ENCODE peak calls at places on chromosomes 1 and 21, in seven cellular contexts. One of them, this sample, is unnamed.

GRCh38 chr1:183296782-183297181 is 110.7 kb downstream of the LAMC2 start:
- DNase-seq in WERI-Rb-1: no peak
- DNase-seq in ecto neural progenitor cell: no peak
- DNase-seq in stimulated activated CD4-positive, alpha-beta T cell treated with anti-CD3 and anti-CD28 coated beads, Interleukin-15, amount 100 ng/mL, for 24 hours: no peak
- DNase-seq in bronchial epithelial cell: no peak
- DNase-seq in substantia nigra: no peak
- DNase-seq in progenitor cell of endocrine pancreas: no peak
- DNase-seq in this sample: no peak

GRCh38 chr1:153921080-153921802 is 1.5 kb downstream of the GATAD2B start:
- DNase-seq in WERI-Rb-1: no peak
- DNase-seq in ecto neural progenitor cell: no peak
- DNase-seq in stimulated activated CD4-positive, alpha-beta T cell treated with anti-CD3 and anti-CD28 coated beads, Interleukin-15, amount 100 ng/mL, for 24 hours: no peak
- DNase-seq in bronchial epithelial cell: no peak
- DNase-seq in substantia nigra: no peak
- DNase-seq in progenitor cell of endocrine pancreas: no peak
- DNase-seq in this sample: no peak

GRCh38 chr1:234887026-234887910 is 241.4 kb downstream of the TOMM20 start:
- DNase-seq in WERI-Rb-1: peak
- DNase-seq in ecto neural progenitor cell: no peak
- DNase-seq in stimulated activated CD4-positive, alpha-beta T cell treated with anti-CD3 and anti-CD28 coated beads, Interleukin-15, amount 100 ng/mL, for 24 hours: no peak
- DNase-seq in bronchial epithelial cell: peak
- DNase-seq in substantia nigra: no peak
- DNase-seq in progenitor cell of endocrine pancreas: no peak
- DNase-seq in this sample: no peak

GRCh38 chr21:45975017-45975595 is 6.5 kb upstream of the COL6A1 start:
- DNase-seq in WERI-Rb-1: peak
- DNase-seq in ecto neural progenitor cell: peak
- DNase-seq in stimulated activated CD4-positive, alpha-beta T cell treated with anti-CD3 and anti-CD28 coated beads, Interleukin-15, amount 100 ng/mL, for 24 hours: no peak
- DNase-seq in bronchial epithelial cell: no peak
- DNase-seq in substantia nigra: no peak
- DNase-seq in progenitor cell of endocrine pancreas: no peak
- DNase-seq in this sample: no peak

GRCh38 chr1:25680701-25681100 is 64.1 kb downstream of the MAN1C1 start:
- DNase-seq in WERI-Rb-1: peak
- DNase-seq in ecto neural progenitor cell: no peak
- DNase-seq in stimulated activated CD4-positive, alpha-beta T cell treated with anti-CD3 and anti-CD28 coated beads, Interleukin-15, amount 100 ng/mL, for 24 hours: no peak
- DNase-seq in bronchial epithelial cell: no peak
- DNase-seq in substantia nigra: no peak
- DNase-seq in progenitor cell of endocrine pancreas: no peak
- DNase-seq in this sample: no peak

GRCh38 chr1:84089470-84090261 is 54.4 kb upstream of the PRKACB start:
- DNase-seq in WERI-Rb-1: no peak
- DNase-seq in ecto neural progenitor cell: no peak
- DNase-seq in stimulated activated CD4-positive, alpha-beta T cell treated with anti-CD3 and anti-CD28 coated beads, Interleukin-15, amount 100 ng/mL, for 24 hours: no peak
- DNase-seq in bronchial epithelial cell: peak
- DNase-seq in substantia nigra: no peak
- DNase-seq in progenitor cell of endocrine pancreas: no peak
- DNase-seq in this sample: no peak

GRCh38 chr21:38126677-38127271 is 130.0 kb upstream of the KCNJ15 start:
- DNase-seq in WERI-Rb-1: peak
- DNase-seq in ecto neural progenitor cell: peak
- DNase-seq in stimulated activated CD4-positive, alpha-beta T cell treated with anti-CD3 and anti-CD28 coated beads, Interleukin-15, amount 100 ng/mL, for 24 hours: peak
- DNase-seq in bronchial epithelial cell: peak
- DNase-seq in substantia nigra: peak
- DNase-seq in progenitor cell of endocrine pancreas: peak
- DNase-seq in this sample: no peak

GRCh38 chr21:44405091-44405947 is 50.0 kb upstream of the LRRC3 start:
- DNase-seq in WERI-Rb-1: no peak
- DNase-seq in ecto neural progenitor cell: no peak
- DNase-seq in stimulated activated CD4-positive, alpha-beta T cell treated with anti-CD3 and anti-CD28 coated beads, Interleukin-15, amount 100 ng/mL, for 24 hours: no peak
- DNase-seq in bronchial epithelial cell: no peak
- DNase-seq in substantia nigra: no peak
- DNase-seq in progenitor cell of endocrine pancreas: no peak
- DNase-seq in this sample: no peak

GRCh38 chr1:58108783-58109182 is 437.7 kb downstream of the OMA1 start:
- DNase-seq in WERI-Rb-1: no peak
- DNase-seq in ecto neural progenitor cell: no peak
- DNase-seq in stimulated activated CD4-positive, alpha-beta T cell treated with anti-CD3 and anti-CD28 coated beads, Interleukin-15, amount 100 ng/mL, for 24 hours: no peak
- DNase-seq in bronchial epithelial cell: no peak
- DNase-seq in substantia nigra: no peak
- DNase-seq in progenitor cell of endocrine pancreas: no peak
- DNase-seq in this sample: no peak

GRCh38 chr1:150970818-150971582 is 3.6 kb downstream of the CERS2 start:
- DNase-seq in WERI-Rb-1: peak
- DNase-seq in ecto neural progenitor cell: peak
- DNase-seq in stimulated activated CD4-positive, alpha-beta T cell treated with anti-CD3 and anti-CD28 coated beads, Interleukin-15, amount 100 ng/mL, for 24 hours: no peak
- DNase-seq in bronchial epithelial cell: peak
- DNase-seq in substantia nigra: no peak
- DNase-seq in progenitor cell of endocrine pancreas: no peak
- DNase-seq in this sample: no peak

GRCh38 chr1:36273024-36273423 is 33.1 kb upstream of the SH3D21 start:
- DNase-seq in WERI-Rb-1: no peak
- DNase-seq in ecto neural progenitor cell: no peak
- DNase-seq in stimulated activated CD4-positive, alpha-beta T cell treated with anti-CD3 and anti-CD28 coated beads, Interleukin-15, amount 100 ng/mL, for 24 hours: no peak
- DNase-seq in bronchial epithelial cell: no peak
- DNase-seq in substantia nigra: no peak
- DNase-seq in progenitor cell of endocrine pancreas: no peak
- DNase-seq in this sample: no peak

This sample was measured in esophagus muscularis mucosa.